ENCODE peak calls at places on chromosome 5, in six cellular contexts. P is psoas muscle, Q is left lung, O is body of pancreas, U is neural progenitor cell, I is A673. Y is an unnamed sample.
A peak's percentile ranks its signal among the peaks of the same experiment; 100 is the strongest.

GRCh38 chr5:72834919-72835318 is 18.5 kb downstream of the TNPO1 start:
- DNase-seq in I (no peak), P (no peak), U (no peak), O (no peak), Q (no peak), Y (no peak)

GRCh38 chr5:113266227-113266912 is 168.4 kb downstream of the TSSK1B start:
- DNase-seq in U (no peak), P (no peak), O (no peak), I (no peak), Q (no peak), Y (no peak)

GRCh38 chr5:113663879-113664278 is 150.4 kb downstream of the YTHDC2 start:
- DNase-seq in O (peak; percentile 48), Q (no peak), U (peak; percentile 16), P (no peak), I (peak; percentile 80), Y (no peak)

GRCh38 chr5:124764992-124765611 is 18.7 kb upstream of the ZNF608 start:
- DNase-seq in P (no peak), U (no peak), O (no peak), I (no peak), Q (no peak), Y (no peak)

GRCh38 chr5:151239237-151239861 is 13.6 kb upstream of the GM2A start:
- DNase-seq in I (peak; percentile 64), U (peak; percentile 61), P (peak; percentile 82), O (peak; percentile 60), Q (peak; percentile 94), Y (peak; percentile 60)

GRCh38 chr5:83767409-83767992 is 46.8 kb upstream of the HAPLN1 start:
- DNase-seq in U (no peak), P (no peak), O (no peak), I (peak; percentile 1), Q (no peak), Y (no peak)

GRCh38 chr5:134142088-134142487 is 27.6 kb downstream of the TCF7 start:
- DNase-seq in Q (no peak), O (peak; percentile 0), P (no peak), I (no peak), U (no peak), Y (no peak)

GRCh38 chr5:172052454-172053236 is 46.2 kb upstream of the FBXW11 start:
- DNase-seq in O (peak; percentile 51), P (peak; percentile 33), U (peak; percentile 18), Q (no peak), I (no peak), Y (no peak)

GRCh38 chr5:152632380-152632779 is 227.3 kb upstream of the NMUR2 start:
- DNase-seq in Q (no peak), O (no peak), U (no peak), I (no peak), P (no peak), Y (no peak)

GRCh38 chr5:14036514-14036913 is 92.0 kb upstream of the DNAH5 start:
- DNase-seq in P (no peak), O (no peak), I (no peak), Q (no peak), U (peak; percentile 24), Y (no peak)
- H3K27ac ChIP-seq in P (peak overlapping the region; percentile 89), O (peak overlapping the region; percentile 45), I (no peak overlapping the region), Q (peak overlapping the region; percentile 60), U (no peak overlapping the region), Y (peak overlapping the region; percentile 74)

GRCh38 chr5:33579789-33580188 is 139.0 kb downstream of the TARS1 start:
- DNase-seq in O (no peak), U (no peak), P (no peak), I (no peak), Q (no peak), Y (no peak)
- TF ChIP-seq CTCF in O (no peak), U (no peak), P (no peak), I (peak; percentile 11), Q (no peak), Y (no peak)

GRCh38 chr5:140113180-140113698 is 670 bp upstream of the PURA start:
- DNase-seq in O (no peak), P (peak; percentile 24), I (no peak), U (peak; percentile 56), Q (peak; percentile 78), Y (peak; percentile 19)
- H3K4me1 ChIP-seq in O (peaks cover 64% of the 10 kb centered on the region), P (peaks cover 69% of the 10 kb centered on the region), I (peaks cover 43% of the 10 kb centered on the region), U (peaks cover 35% of the 10 kb centered on the region), Q (peaks cover 27% of the 10 kb centered on the region), Y (peaks cover 62% of the 10 kb centered on the region)

DNA sequence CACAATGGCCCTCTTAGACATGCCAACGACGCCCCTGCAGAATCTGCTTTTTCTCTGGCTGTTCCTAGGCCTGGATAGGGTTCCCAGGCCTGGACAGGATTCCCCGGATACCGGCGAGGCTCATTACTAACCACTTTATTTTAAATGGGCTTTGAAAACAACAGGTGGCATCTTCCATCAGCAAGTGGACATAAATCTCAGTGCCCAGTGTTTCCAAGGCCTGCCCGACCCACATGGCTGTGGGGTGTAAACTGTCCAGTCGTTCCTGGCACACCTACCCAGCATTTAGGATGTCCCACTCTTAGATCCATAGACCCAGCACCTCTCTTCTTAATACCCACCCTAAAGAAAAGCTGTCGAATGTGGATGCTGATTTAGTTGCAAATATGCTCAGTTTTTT is 896 bp downstream of the CMBL start:
- DNase-seq in Q (no peak), O (no peak), P (no peak), I (no peak), U (no peak), Y (peak; percentile 63)
- H3K27ac ChIP-seq in Q (peak overlapping the region; percentile 73), O (peak overlapping the region; percentile 26), P (peak overlapping the region; percentile 92), I (no peak overlapping the region), U (no peak overlapping the region), Y (peak overlapping the region; percentile 93)

DNA sequence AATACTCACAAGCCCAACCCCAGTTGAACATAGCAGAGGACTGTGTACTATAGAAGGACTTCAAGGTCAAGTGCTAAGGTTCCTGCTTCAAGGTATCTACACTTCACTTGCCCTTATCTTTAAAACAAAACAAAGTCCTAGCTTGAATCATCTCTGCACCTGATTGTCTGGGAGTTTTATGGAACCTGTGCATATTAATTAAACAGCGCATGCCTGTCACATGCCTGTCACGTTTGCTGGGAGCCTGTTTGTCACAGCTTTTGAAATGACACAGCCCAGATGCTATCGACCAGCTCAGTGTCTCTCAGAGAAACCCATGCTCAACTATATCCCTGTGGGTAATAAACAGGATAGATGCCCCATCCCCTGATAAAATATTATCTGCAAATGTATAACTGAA is 476.0 kb downstream of the ZSWIM6 start:
- DNase-seq in P (no peak), O (no peak), I (no peak), Q (no peak), U (no peak), Y (no peak)
- TF ChIP-seq CTCF in P (no peak), O (no peak), I (no peak), Q (no peak), U (no peak), Y (no peak)